ENCODE peak calls at places on chromosomes 12 and 14, in eight cellular contexts. F is dorsolateral prefrontal cortex, E is fibroblast of pulmonary artery, Z is astrocyte, K is IMR-90, T is left ventricle myocardium inferior, Q is testis, L is retinal pigment epithelial cell. P is an unnamed sample.

GRCh38 chr12:115867854-115868253 is 409.6 kb downstream of the MED13L start:
- DNase-seq in L (no peak), T (no peak), K (no peak), Q (no peak), F (no peak), E (no peak), Z (no peak), P (no peak)

GRCh38 chr14:103545915-103546650 is 16.4 kb downstream of the BAG5 start:
- DNase-seq in K (no peak), Q (no peak), F (no peak), E (no peak), T (peak), Z (no peak), L (no peak), P (no peak)

GRCh38 chr12:123270380-123271181 is 1.1 kb downstream of the CDK2AP1 start:
- DNase-seq in E (peak), F (no peak), L (no peak), T (peak), Z (peak), K (peak), Q (no peak), P (peak)

GRCh38 chr14:79575032-79575431 is 636.3 kb downstream of the DIO2 start:
- DNase-seq in Z (no peak), E (no peak), T (no peak), K (no peak), Q (no peak), L (no peak), F (no peak), P (no peak)

GRCh38 chr12:7601407-7601806 is 64.3 kb downstream of the APOBEC1 start:
- DNase-seq in K (no peak), L (no peak), Q (no peak), E (no peak), F (no peak), Z (no peak), T (no peak), P (no peak)

GRCh38 chr12:45695035-45695434 is 34.5 kb upstream of the ARID2 start:
- DNase-seq in L (peak), F (no peak), T (no peak), K (peak), E (peak), Q (no peak), Z (peak), P (no peak)

GRCh38 chr14:88521818-88522217 is 33.0 kb downstream of the PTPN21 start:
- DNase-seq in K (peak), L (no peak), F (no peak), E (peak), Z (peak), T (no peak), Q (no peak), P (peak)

GRCh38 chr12:131784909-131785762 is 43.1 kb upstream of the MMP17 start:
- DNase-seq in Z (peak), T (no peak), K (peak), L (no peak), E (peak), F (no peak), Q (no peak), P (peak)

GRCh38 chr14:31926123-31926522 is 151.0 kb upstream of the ARHGAP5 start:
- DNase-seq in E (peak), L (no peak), F (no peak), K (peak), Z (no peak), Q (no peak), T (no peak), P (no peak)

GRCh38 chr14:50714452-50715073 is 46.5 kb upstream of the SAV1 start:
- DNase-seq in T (no peak), E (peak), F (no peak), Q (peak), L (no peak), Z (peak), K (peak), P (no peak)

GRCh38 chr12:46944104-46944503 is 118.3 kb upstream of the SLC38A4 start:
- DNase-seq in Z (peak), Q (peak), E (peak), F (no peak), T (no peak), L (peak), K (peak), P (peak)

GRCh38 chr12:125164541-125164940 is 99.3 kb downstream of the AACS start:
- DNase-seq in E (no peak), T (no peak), Q (no peak), L (no peak), F (no peak), Z (no peak), K (no peak), P (no peak)

GRCh38 chr14:50804181-50804721 is 26.7 kb downstream of the NIN start:
- DNase-seq in Q (no peak), F (no peak), T (no peak), E (peak), K (peak), L (no peak), Z (peak), P (peak)

GRCh38 chr12:76109879-76110278 is 25.4 kb upstream of the NAP1L1 start:
- DNase-seq in Z (no peak), F (no peak), T (no peak), Q (no peak), L (no peak), K (no peak), E (no peak), P (no peak)

GRCh38 chr14:100332797-100333196 is 9.7 kb downstream of the SLC25A47 start:
- DNase-seq in K (no peak), F (no peak), T (no peak), L (no peak), E (no peak), Q (no peak), Z (no peak), P (no peak)

GRCh38 chr12:82652071-82652470 is 34.6 kb upstream of the TMTC2 start:
- DNase-seq in E (no peak), T (no peak), Z (no peak), F (no peak), L (no peak), Q (no peak), K (no peak), P (no peak)

DNA sequence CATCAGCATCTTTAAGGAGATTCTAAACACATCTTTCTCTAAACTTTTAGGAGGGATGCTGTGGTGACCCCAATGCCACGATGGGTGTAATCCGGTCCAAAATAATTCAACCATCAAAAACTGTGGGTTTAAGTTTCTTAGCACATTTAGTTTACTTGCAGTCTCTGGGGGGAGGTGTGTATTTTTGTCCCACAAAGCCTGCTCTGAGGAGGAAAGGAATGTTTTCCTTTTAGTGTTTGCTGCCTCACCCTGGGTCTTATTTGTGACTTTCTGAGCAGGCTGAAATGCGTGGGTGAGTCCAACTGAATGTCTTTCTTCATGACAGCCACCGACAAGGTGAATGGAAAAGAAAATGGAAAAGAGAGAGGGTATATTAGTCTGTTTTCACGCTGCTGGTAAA is 1324.7 kb downstream of the AACS start:
- DNase-seq in Q (no peak), K (no peak), T (no peak), F (no peak), L (no peak), Z (peak), E (no peak), P (no peak)
- H3K4me3 ChIP-seq in Q (no peak), K (no peak), T (no peak), F (no peak), L (no peak), Z (no peak), E (no peak), P (no peak)

DNA sequence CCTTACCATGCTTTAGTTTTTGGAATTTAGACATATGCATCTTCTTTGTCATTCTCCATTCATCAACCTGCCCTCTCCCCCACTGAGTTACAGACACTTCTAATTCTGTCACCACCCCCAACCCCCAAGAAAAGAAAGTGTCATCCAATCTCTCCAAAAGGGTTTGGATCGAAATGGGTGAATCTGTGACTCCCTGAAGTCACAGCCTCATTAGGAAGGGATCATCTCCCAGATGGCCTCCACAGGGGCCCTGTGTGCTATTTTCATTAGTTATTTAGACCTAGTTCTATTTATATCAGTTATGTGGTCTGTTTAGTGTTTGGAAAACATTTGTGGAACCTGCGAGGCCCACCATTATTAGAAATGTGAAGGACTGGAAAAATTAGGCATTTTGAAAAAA is 191.0 kb upstream of the ATP2B1 start:
- DNase-seq in E (no peak), T (no peak), L (no peak), Q (no peak), Z (no peak), F (no peak), K (no peak), P (no peak)
- H3K4me3 ChIP-seq in E (no peak), T (no peak), L (no peak), Q (no peak), Z (no peak), F (no peak), K (no peak), P (no peak)

DNA sequence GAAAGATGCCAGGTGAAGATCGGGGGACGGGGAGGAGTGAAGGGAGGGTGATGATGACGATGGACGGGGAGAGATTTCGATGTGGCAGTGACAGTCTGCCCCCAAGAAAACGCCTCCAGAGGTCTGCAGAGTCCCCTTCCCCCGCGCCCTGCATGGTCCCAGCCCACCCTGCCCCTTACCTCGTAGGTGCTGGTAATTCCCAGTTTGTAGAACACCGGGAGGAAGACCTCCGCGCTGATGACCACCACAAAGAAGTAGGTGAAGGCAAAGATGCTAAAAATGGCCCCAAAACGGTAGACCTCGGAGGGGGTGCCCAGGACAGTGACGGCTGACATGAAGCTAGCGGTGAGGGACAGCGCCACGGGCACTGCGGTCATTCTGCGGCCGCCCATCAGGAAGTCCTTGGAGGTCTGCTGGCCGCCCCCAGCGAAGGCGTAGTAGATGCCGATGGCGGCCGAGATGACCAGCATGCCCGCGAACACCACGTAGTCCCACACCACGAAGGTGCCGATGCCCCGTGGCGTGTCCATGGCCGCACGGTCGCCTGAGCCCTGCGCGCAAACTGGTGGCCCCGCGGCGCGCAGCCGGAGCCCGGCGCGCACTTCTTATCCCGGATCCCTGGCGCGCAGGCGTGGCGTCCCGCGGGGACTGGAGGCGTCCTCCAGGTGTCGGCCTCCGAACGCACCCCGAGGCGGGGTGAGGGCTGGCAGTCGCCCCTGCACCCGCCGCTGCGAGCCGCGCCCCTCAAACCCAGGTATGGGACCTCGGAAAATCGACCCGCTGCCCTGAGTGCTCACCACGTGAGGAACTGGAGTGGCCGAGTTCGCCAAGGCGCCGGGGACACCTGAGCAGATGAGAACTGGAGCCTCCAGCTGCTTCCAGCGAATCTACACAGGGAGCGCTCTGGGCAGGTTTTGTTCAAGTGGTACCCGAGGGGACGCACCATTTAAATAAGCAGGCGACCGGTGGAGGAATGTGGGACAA is at the start of gene SLC5A8:
- DNase-seq in F (no peak), K (no peak), Q (peak), T (no peak), Z (no peak), L (no peak), E (no peak), P (no peak)
- H3K4me3 ChIP-seq in F (peak), K (no peak), Q (peak), T (no peak), Z (peak), L (peak), E (no peak), P (no peak)

DNA sequence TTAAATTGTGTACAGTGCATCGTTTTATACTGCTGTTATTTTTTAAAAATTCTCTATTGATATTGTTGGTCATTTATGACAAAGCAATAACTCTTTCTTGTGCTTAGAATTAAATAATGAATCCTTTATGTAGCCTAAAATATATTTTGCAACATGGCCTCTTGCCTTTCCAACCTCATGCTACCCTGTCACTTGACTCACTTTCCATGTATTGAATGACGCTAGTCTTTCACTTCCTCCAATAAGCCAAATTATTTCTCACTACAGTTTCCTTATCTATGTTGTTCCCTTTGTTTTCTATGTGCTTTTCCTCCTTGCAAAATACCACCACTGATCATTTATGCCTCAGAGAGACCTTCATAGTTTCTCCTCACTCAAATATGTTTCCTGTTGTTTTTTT is 16.3 kb upstream of the EPYC start:
- DNase-seq in K (no peak), Z (no peak), F (no peak), T (no peak), L (no peak), Q (no peak), E (no peak), P (no peak)
- H3K4me3 ChIP-seq in K (no peak), Z (no peak), F (no peak), T (no peak), L (no peak), Q (no peak), E (no peak), P (no peak)